ENCODE peak calls at places on chromosomes 12 and 14, in nine cellular contexts. W, K, T, Z, U, C, G, J and S are unnamed samples.

GRCh38 chr12:116319851-116320621 is 42.5 kb upstream of the MED13L start:
- DNase-seq in K (no peak), C (peak; percentile 96), G (no peak), Z (no peak), U (no peak), J (no peak), W (peak; percentile 19), T (no peak), S (no peak)

GRCh38 chr12:122790393-122791075 is 16.2 kb downstream of the CCDC62 start:
- DNase-seq in G (no peak), W (no peak), U (no peak), K (no peak), T (no peak), Z (no peak), J (no peak), C (no peak), S (no peak)

GRCh38 chr12:3743803-3744202 is 9.1 kb downstream of the CRACR2A start:
- DNase-seq in G (no peak), T (peak; percentile 39), W (no peak), Z (no peak), U (no peak), C (no peak), J (no peak), K (no peak), S (no peak)

GRCh38 chr14:89720741-89721315 is 233.7 kb downstream of the EFCAB11 start:
- DNase-seq in U (peak; percentile 35), W (peak; percentile 18), Z (no peak), K (no peak), J (no peak), T (peak; percentile 50), C (no peak), G (no peak), S (no peak)

GRCh38 chr12:82650627-82651337 is 35.9 kb upstream of the TMTC2 start:
- DNase-seq in J (no peak), G (peak; percentile 96), W (no peak), T (peak; percentile 38), U (peak; percentile 48), K (no peak), C (no peak), Z (no peak), S (no peak)

GRCh38 chr12:55470088-55470830 is at the start of gene OR6C70:
- DNase-seq in K (no peak), C (no peak), T (no peak), U (no peak), W (no peak), G (no peak), Z (no peak), J (no peak), S (no peak)

GRCh38 chr12:46921754-46922113 is 95.9 kb upstream of the SLC38A4 start:
- DNase-seq in T (no peak), U (no peak), W (no peak), K (no peak), C (no peak), Z (no peak), G (no peak), J (no peak), S (no peak)

GRCh38 chr14:29741909-29742401 is 185.7 kb downstream of the PRKD1 start:
- DNase-seq in U (no peak), C (no peak), T (no peak), W (no peak), Z (no peak), J (no peak), K (no peak), G (no peak), S (no peak)

GRCh38 chr12:753401-754237 is 1.2 kb downstream of the WNK1 start:
- DNase-seq in U (peak; percentile 51), J (peak; percentile 22), W (peak; percentile 65), T (no peak), C (peak; percentile 70), G (peak; percentile 54), K (peak; percentile 83), Z (peak; percentile 58), S (peak; percentile 16)

GRCh38 chr12:132595183-132595582 is 15.2 kb downstream of the LRCOL1 start:
- DNase-seq in K (no peak), U (no peak), W (no peak), C (no peak), Z (no peak), T (no peak), G (no peak), J (no peak), S (no peak)

GRCh38 chr12:94152292-94153083 is 4.1 kb downstream of the PLXNC1 start:
- DNase-seq in K (no peak), T (no peak), U (no peak), J (no peak), W (no peak), C (no peak), G (no peak), Z (no peak), S (no peak)

GRCh38 chr14:20551606-20552005 is 9.2 kb downstream of the RNASE9 start:
- DNase-seq in J (no peak), W (no peak), T (no peak), U (no peak), Z (no peak), C (no peak), K (no peak), G (no peak), S (no peak)

GRCh38 chr14:50045039-50045711 is 71.2 kb downstream of the VCPKMT start:
- DNase-seq in U (peak; percentile 87), Z (no peak), T (peak; percentile 54), J (no peak), W (peak; percentile 32), C (peak; percentile 91), K (no peak), G (peak; percentile 59), S (peak; percentile 46)

GRCh38 chr12:67667276-67668073 is 18.9 kb downstream of the DYRK2 start:
- DNase-seq in W (no peak), U (peak; percentile 77), C (peak; percentile 92), T (no peak), J (no peak), K (no peak), G (no peak), Z (no peak), S (peak; percentile 41)

GRCh38 chr14:81169267-81169666 is 51.5 kb downstream of the GTF2A1 start:
- DNase-seq in W (no peak), G (no peak), U (no peak), Z (no peak), C (no peak), T (no peak), J (no peak), K (no peak), S (no peak)
- TF ChIP-seq CTCF in W (no peak), G (no peak), U (no peak), Z (no peak), C (no peak), T (no peak), J (no peak), K (no peak), S (no peak)

DNA sequence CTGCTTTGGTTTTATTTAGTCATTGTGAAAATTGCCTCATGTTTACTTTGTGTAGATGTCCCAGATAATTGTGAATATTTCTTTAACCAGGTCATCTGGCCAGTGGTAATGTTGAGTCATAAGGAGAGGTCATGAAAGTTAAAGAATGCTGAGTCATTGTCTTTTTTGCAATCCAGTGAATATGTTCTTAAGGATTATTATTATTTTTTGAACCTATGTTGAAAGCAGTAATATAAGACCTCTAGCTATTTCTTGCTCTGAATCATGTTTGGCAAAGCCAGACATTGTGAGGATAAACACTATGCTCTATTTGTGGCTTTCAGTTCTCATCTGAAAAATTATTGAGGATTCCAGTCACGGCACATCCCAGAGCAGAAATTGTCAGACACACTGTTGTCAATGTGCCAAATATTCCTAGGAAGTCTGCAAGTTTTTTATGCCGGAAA is 369.5 kb downstream of the ATP23 start:
- DNase-seq in G (peak; percentile 95), J (peak; percentile 9), C (no peak), W (no peak), Z (no peak), T (no peak), U (no peak), K (no peak), S (no peak)
- TF ChIP-seq EP300 in G (peak; percentile 94), J (no peak), C (no peak), W (no peak), Z (no peak), T (no peak), U (no peak), K (no peak), S (no peak)

GRCh38 chr12:117402363-117402762 is 40.9 kb upstream of the NOS1 start:
- DNase-seq in T (no peak), Z (no peak), U (no peak), G (peak; percentile 51), K (no peak), W (no peak), J (no peak), C (no peak), S (no peak)
- TF ChIP-seq CTCF in T (no peak), Z (peak; percentile 65), U (no peak), G (no peak), K (no peak), W (no peak), J (peak; percentile 41), C (no peak), S (no peak)

GRCh38 chr12:75271576-75271975 is 58.5 kb downstream of the CAPS2 start:
- DNase-seq in W (no peak), K (no peak), C (no peak), J (no peak), T (no peak), U (no peak), Z (no peak), G (no peak), S (no peak)
- TF ChIP-seq EP300 in W (no peak), K (no peak), C (no peak), J (no peak), T (no peak), U (no peak), Z (no peak), G (no peak), S (no peak)

GRCh38 chr14:100416081-100416480 is 92.9 kb downstream of the SLC25A47 start:
- DNase-seq in U (no peak), C (no peak), Z (no peak), T (no peak), W (no peak), G (no peak), K (no peak), J (no peak), S (no peak)

GRCh38 chr14:100415226-100415625 is 92.1 kb downstream of the SLC25A47 start:
- DNase-seq in J (no peak), T (no peak), Z (no peak), C (no peak), W (no peak), G (no peak), K (no peak), U (no peak), S (no peak)

GRCh38 chr14:100419856-100420255 is 96.7 kb downstream of the SLC25A47 start:
- DNase-seq in G (no peak), T (no peak), J (peak; percentile 39), U (no peak), C (peak; percentile 20), K (no peak), Z (no peak), W (peak; percentile 70), S (no peak)

GRCh38 chr14:100416921-100417451 is 93.8 kb downstream of the SLC25A47 start:
- DNase-seq in C (no peak), W (no peak), K (no peak), T (no peak), U (no peak), G (peak; percentile 57), Z (no peak), J (no peak), S (no peak)

DNA sequence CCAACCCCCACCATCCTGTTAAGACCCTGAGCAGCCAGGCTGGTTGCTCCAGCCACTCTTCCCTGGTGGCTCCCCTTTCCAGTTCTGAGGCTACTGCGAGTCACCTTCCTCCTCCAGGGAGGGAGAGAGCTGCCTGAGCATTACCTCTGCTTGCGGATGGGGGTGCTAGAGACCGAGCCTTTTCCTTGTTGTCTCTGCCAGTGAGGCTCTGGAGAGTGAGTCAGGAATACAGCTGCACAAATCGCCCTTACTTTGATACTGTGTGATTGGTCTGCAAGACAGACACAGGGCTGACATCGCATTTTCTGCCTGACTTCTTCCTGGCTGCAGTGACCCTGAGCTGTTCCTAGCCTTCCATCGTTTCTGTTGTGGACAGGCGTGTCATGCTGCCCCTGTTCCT is 94.3 kb downstream of the SLC25A47 start:
- DNase-seq in W (peak; percentile 85), J (peak; percentile 69), U (peak; percentile 57), K (no peak), C (peak; percentile 54), T (no peak), Z (peak; percentile 78), G (peak; percentile 88), S (peak; percentile 41)
- TF ChIP-seq CTCF in W (peak; percentile 88), J (peak; percentile 89), U (peak; percentile 44), K (no peak), C (no peak), T (no peak), Z (peak; percentile 83), G (peak; percentile 77), S (no peak)